ENCODE peak calls at places on chromosomes 6 and 20, in four cellular contexts. B is A549; A is T47D; I is activated CD4-positive, alpha-beta T cell treated with anti-CD3 and anti-CD28 coated beads for 36 hours. Y is an unnamed sample.
A peak's percentile ranks its signal among the peaks of the same experiment; 100 is the strongest.

GRCh38 chr6:34189806-34190503 is 44.1 kb upstream of the GRM4 start:
- DNase-seq in I (peak; percentile 78), A (no peak), B (no peak), Y (no peak)

GRCh38 chr20:47982574-47983360 is 197.5 kb upstream of the SULF2 start:
- DNase-seq in I (no peak), A (no peak), B (no peak), Y (no peak)

GRCh38 chr6:34273242-34273805 is 24.5 kb upstream of the SMIM29 start:
- DNase-seq in I (no peak), A (no peak), B (no peak), Y (no peak)

GRCh38 chr6:10518461-10519216 is 2.5 kb upstream of the GCNT2 start:
- DNase-seq in I (no peak), A (peak; percentile 63), B (no peak), Y (peak; percentile 63)

GRCh38 chr6:107491059-107491609 is 1.2 kb downstream of the SOBP start:
- DNase-seq in A (no peak), B (peak; percentile 8), I (peak; percentile 30), Y (no peak)

GRCh38 chr6:113073611-113074191 is 726.6 kb downstream of the RFPL4B start:
- DNase-seq in I (no peak), B (no peak), A (no peak), Y (peak; percentile 13)

GRCh38 chr20:62356948-62357667 is 10.0 kb downstream of the LAMA5 start:
- DNase-seq in B (no peak), A (no peak), I (no peak), Y (no peak)

GRCh38 chr6:118565317-118565960 is 17.3 kb downstream of the PLN start:
- DNase-seq in B (peak; percentile 3), I (no peak), A (peak; percentile 76), Y (peak; percentile 50)

GRCh38 chr20:59004493-59004762 is 2.6 kb downstream of the CTSZ start:
- DNase-seq in I (peak; percentile 81), A (no peak), B (no peak), Y (no peak)

GRCh38 chr20:8740265-8740664 is 328.6 kb upstream of the PLCB4 start:
- DNase-seq in B (no peak), I (peak; percentile 22), A (no peak), Y (no peak)